ENCODE peak calls at places on chromosome 2, in ten cellular contexts. G, B, E, U, Q, S, X, A, C and I are unnamed samples.

GRCh38 chr2:121999273-121999672 is 243.8 kb downstream of the TSN start:
- DNase-seq in S (no peak), X (no peak), U (no peak), A (peak), Q (no peak), C (no peak), G (peak), B (peak), E (no peak), I (no peak)

GRCh38 chr2:28093308-28093707 is 202.8 kb downstream of the BABAM2 start:
- DNase-seq in Q (no peak), A (no peak), B (no peak), C (no peak), U (no peak), E (no peak), X (no peak), G (no peak), S (no peak), I (no peak)

GRCh38 chr2:238131761-238132462 is 6.6 kb upstream of the KLHL30 start:
- DNase-seq in U (no peak), G (no peak), A (no peak), Q (no peak), C (no peak), S (no peak), B (no peak), E (no peak), X (peak), I (no peak)

GRCh38 chr2:143471550-143471949 is 342.3 kb downstream of the ARHGAP15 start:
- DNase-seq in Q (no peak), S (no peak), G (no peak), E (no peak), U (no peak), X (no peak), C (no peak), B (no peak), A (no peak), I (no peak)

GRCh38 chr2:118658581-118659248 is 188.7 kb downstream of the EN1 start:
- DNase-seq in Q (no peak), E (no peak), U (no peak), C (no peak), G (no peak), S (no peak), B (no peak), X (no peak), A (no peak), I (no peak)

GRCh38 chr2:234178309-234179030 is 128.0 kb downstream of the SPP2 start:
- DNase-seq in A (peak), G (peak), C (no peak), X (no peak), S (no peak), U (no peak), Q (peak), B (peak), E (no peak), I (peak)

GRCh38 chr2:99659874-99660273 is 170.1 kb upstream of the REV1 start:
- DNase-seq in S (no peak), B (no peak), G (no peak), A (no peak), Q (no peak), C (no peak), E (no peak), X (no peak), U (no peak), I (no peak)

GRCh38 chr2:28663359-28663758 is 88.3 kb upstream of the PPP1CB start:
- DNase-seq in Q (no peak), E (no peak), X (no peak), C (no peak), A (peak), G (no peak), S (no peak), B (peak), U (no peak), I (no peak)

GRCh38 chr2:234158812-234159211 is 108.3 kb downstream of the SPP2 start:
- DNase-seq in G (no peak), U (no peak), S (no peak), E (no peak), C (no peak), A (peak), B (no peak), X (no peak), Q (no peak), I (no peak)

GRCh38 chr2:60515751-60516226 is 37.7 kb downstream of the BCL11A start:
- DNase-seq in S (no peak), C (no peak), X (no peak), Q (no peak), A (peak), E (peak), U (no peak), B (no peak), G (peak), I (no peak)

GRCh38 chr2:197079832-197080555 is 153.5 kb upstream of the PGAP1 start:
- DNase-seq in A (peak), G (no peak), Q (no peak), E (no peak), C (no peak), X (no peak), U (no peak), S (no peak), B (peak), I (no peak)

GRCh38 chr2:169393068-169393590 is 30.8 kb upstream of the LRP2 start:
- DNase-seq in G (no peak), A (no peak), C (no peak), Q (peak), B (no peak), S (no peak), X (no peak), E (peak), U (no peak), I (no peak)

GRCh38 chr2:88638743-88639142 is 11.5 kb upstream of the EIF2AK3 start:
- DNase-seq in B (no peak), A (peak), E (no peak), S (no peak), Q (no peak), U (no peak), X (no peak), G (no peak), C (no peak), I (no peak)

GRCh38 chr2:160507464-160507863 is 13.9 kb upstream of the RBMS1 start:
- DNase-seq in Q (no peak), X (no peak), U (no peak), C (no peak), G (no peak), A (no peak), S (no peak), B (no peak), E (no peak), I (no peak)

GRCh38 chr2:189783451-189783926 is 650 bp downstream of the ORMDL1 start:
- DNase-seq in S (no peak), C (no peak), X (no peak), B (peak), A (peak), E (peak), G (no peak), U (no peak), Q (no peak), I (no peak)